ENCODE peak calls at places on chromosome 10, in eight cellular contexts. V, N, D, W, P, F, O and A are unnamed samples.

GRCh38 chr10:71293446-71294090 is 25.5 kb upstream of the SLC29A3 start:
- DNase-seq in V (no peak), N (no peak), D (peak; percentile 65), W (no peak), P (no peak), F (no peak), O (no peak), A (no peak)

GRCh38 chr10:78589687-78590086 is 479.1 kb upstream of the ZMIZ1 start:
- DNase-seq in V (no peak), N (no peak), D (no peak), W (no peak), P (no peak), F (no peak), O (no peak), A (no peak)

GRCh38 chr10:57952741-57953140 is 315.0 kb downstream of the IPMK start:
- DNase-seq in V (peak; percentile 7), N (no peak), D (no peak), W (no peak), P (no peak), F (no peak), O (no peak), A (no peak)

GRCh38 chr10:62024026-62024701 is 122.7 kb downstream of the ARID5B start:
- DNase-seq in V (no peak), N (no peak), D (no peak), W (no peak), P (no peak), F (no peak), O (no peak), A (no peak)

GRCh38 chr10:77131214-77131613 is 506.4 kb downstream of the KCNMA1 start:
- DNase-seq in V (peak; percentile 17), N (no peak), D (no peak), W (no peak), P (no peak), F (no peak), O (no peak), A (no peak)

GRCh38 chr10:86164216-86164774 is 202.3 kb downstream of the GRID1 start:
- DNase-seq in V (no peak), N (no peak), D (no peak), W (no peak), P (no peak), F (no peak), O (no peak), A (no peak)

GRCh38 chr10:97325754-97326153 is 6.7 kb downstream of the FRAT1 start:
- DNase-seq in V (no peak), N (no peak), D (no peak), W (no peak), P (no peak), F (no peak), O (no peak), A (no peak)

GRCh38 chr10:123530166-123530870 is 135.8 kb upstream of the GPR26 start:
- DNase-seq in V (no peak), N (no peak), D (no peak), W (no peak), P (no peak), F (no peak), O (no peak), A (no peak)

GRCh38 chr10:113138937-113139585 is 189.0 kb downstream of the TCF7L2 start:
- DNase-seq in V (no peak), N (no peak), D (no peak), W (no peak), P (no peak), F (no peak), O (no peak), A (no peak)

GRCh38 chr10:113135025-113135424 is 185.0 kb downstream of the TCF7L2 start:
- DNase-seq in V (no peak), N (no peak), D (no peak), W (no peak), P (no peak), F (no peak), O (no peak), A (no peak)

GRCh38 chr10:113140612-113141011 is 190.6 kb downstream of the TCF7L2 start:
- DNase-seq in V (no peak), N (no peak), D (no peak), W (no peak), P (no peak), F (no peak), O (no peak), A (no peak)

GRCh38 chr10:113142601-113143000 is 192.6 kb downstream of the TCF7L2 start:
- DNase-seq in V (no peak), N (no peak), D (no peak), W (no peak), P (no peak), F (no peak), O (no peak), A (no peak)

DNA sequence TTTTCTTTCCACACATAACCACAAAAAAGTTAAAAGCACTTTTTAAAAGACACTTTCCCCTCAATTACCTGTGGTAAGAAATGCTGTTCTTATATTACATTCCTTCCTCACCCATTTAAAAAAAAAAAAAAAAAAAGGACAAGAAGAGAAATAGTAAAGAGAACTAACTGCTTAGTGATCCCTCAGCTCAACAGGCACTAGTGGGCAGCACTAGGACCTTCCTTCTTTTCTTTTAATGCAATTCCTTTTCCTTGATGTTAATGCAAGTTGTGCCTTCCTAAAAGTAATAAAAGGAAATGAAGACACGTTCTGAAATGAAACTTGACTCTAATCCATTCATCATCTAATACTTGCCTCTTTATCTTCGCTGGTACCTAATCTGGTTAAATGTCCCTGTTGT is 189.6 kb downstream of the TCF7L2 start:
- DNase-seq in V (no peak), N (no peak), D (no peak), W (no peak), P (no peak), F (peak; percentile 37), O (no peak), A (no peak)
- TF ChIP-seq CTCF in V (peak; percentile 57), N (no peak), D (no peak), W (no peak), P (peak; percentile 20), F (peak; percentile 54), O (no peak), A (peak; percentile 78)

GRCh38 chr10:79980711-79981110 is 31.8 kb upstream of the SFTPD start:
- DNase-seq in V (no peak), N (no peak), D (no peak), W (no peak), P (no peak), F (no peak), O (no peak), A (no peak)
- TF ChIP-seq CTCF in V (no peak), N (no peak), D (no peak), W (no peak), P (no peak), F (no peak), O (no peak), A (no peak)

GRCh38 chr10:110110338-110110737 is 97.1 kb upstream of the MXI1 start:
- DNase-seq in V (no peak), N (no peak), D (no peak), W (no peak), P (no peak), F (no peak), O (no peak), A (no peak)

GRCh38 chr10:110105873-110106272 is 98.1 kb downstream of the ADD3 start:
- DNase-seq in V (no peak), N (no peak), D (no peak), W (no peak), P (no peak), F (no peak), O (no peak), A (no peak)

GRCh38 chr10:110107430-110107829 is 99.6 kb downstream of the ADD3 start:
- DNase-seq in V (no peak), N (no peak), D (no peak), W (no peak), P (no peak), F (no peak), O (no peak), A (no peak)

GRCh38 chr10:110103921-110104461 is 96.2 kb downstream of the ADD3 start:
- DNase-seq in V (peak; percentile 20), N (no peak), D (no peak), W (no peak), P (no peak), F (no peak), O (no peak), A (no peak)

GRCh38 chr10:110107887-110108286 is 99.5 kb upstream of the MXI1 start:
- DNase-seq in V (no peak), N (no peak), D (no peak), W (no peak), P (no peak), F (no peak), O (no peak), A (no peak)
- TF ChIP-seq CTCF in V (no peak), N (no peak), D (no peak), W (no peak), P (no peak), F (no peak), O (no peak), A (no peak)

DNA sequence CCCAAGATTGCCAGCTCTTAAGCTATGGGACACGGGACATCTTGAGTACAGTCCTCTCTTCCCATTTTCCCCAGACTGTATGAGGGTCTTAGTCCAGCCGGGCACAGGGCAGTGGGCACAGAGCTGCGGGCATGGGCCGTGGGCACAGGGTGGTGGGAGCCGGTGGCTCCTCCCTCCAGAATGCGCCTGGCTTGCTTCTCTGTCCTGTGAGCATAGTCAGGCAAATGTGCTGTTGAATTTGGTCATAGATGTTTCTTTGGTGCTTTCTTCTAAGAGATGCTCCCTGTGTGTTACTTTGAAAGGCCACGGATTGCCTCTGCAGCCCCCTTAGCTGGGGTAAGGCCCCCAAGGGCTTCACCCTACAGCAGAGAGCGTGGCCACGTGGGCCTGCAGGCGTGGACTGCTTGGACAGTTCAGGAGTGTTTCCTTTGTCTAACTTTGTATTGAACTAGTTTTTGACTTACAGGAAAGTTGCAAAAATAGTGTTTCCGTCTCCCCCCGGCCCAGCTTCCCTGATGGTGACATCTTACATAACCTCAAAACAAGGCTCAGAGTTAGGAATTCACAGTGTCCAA is 24.7 kb downstream of the LRRC27 start:
- DNase-seq in V (no peak), N (no peak), D (no peak), W (no peak), P (no peak), F (no peak), O (no peak), A (peak; percentile 65)
- TF ChIP-seq CTCF in V (no peak), N (no peak), D (no peak), W (no peak), P (no peak), F (no peak), O (no peak), A (no peak)

GRCh38 chr10:100339236-100339635 is 7.8 kb upstream of the SCD start:
- DNase-seq in V (no peak), N (no peak), D (no peak), W (no peak), P (no peak), F (no peak), O (no peak), A (no peak)

GRCh38 chr10:100342627-100342972 is 4.4 kb upstream of the SCD start:
- DNase-seq in V (no peak), N (no peak), D (no peak), W (no peak), P (no peak), F (no peak), O (no peak), A (no peak)

GRCh38 chr10:100338434-100339036 is 8.5 kb upstream of the SCD start:
- DNase-seq in V (peak; percentile 26), N (peak; percentile 84), D (peak; percentile 79), W (peak; percentile 75), P (peak; percentile 73), F (peak; percentile 78), O (peak; percentile 87), A (no peak)

GRCh38 chr10:100341953-100342626 is 4.9 kb upstream of the SCD start:
- DNase-seq in V (peak; percentile 46), N (peak; percentile 60), D (no peak), W (peak; percentile 23), P (no peak), F (peak; percentile 73), O (peak; percentile 71), A (no peak)

GRCh38 chr10:100340948-100341847 is 5.8 kb upstream of the SCD start:
- DNase-seq in V (no peak), N (no peak), D (peak; percentile 68), W (no peak), P (peak; percentile 25), F (no peak), O (no peak), A (no peak)
- TF ChIP-seq CTCF in V (no peak), N (no peak), D (no peak), W (no peak), P (no peak), F (no peak), O (no peak), A (no peak)